ENCODE peak calls at places on chromosome 16, in eight cellular contexts. One of them, this sample, is unnamed.

GRCh38 chr16:88781140-88782077 is 3.6 kb downstream of the PIEZO1 start:
- DNase-seq in GOT3: no peak
- DNase-seq in NCI-H1436: no peak
- DNase-seq in fibroblast of lung: no peak
- DNase-seq in stimulated activated CD8-positive, alpha-beta memory T cell treated with anti-CD3 and anti-CD28 coated beads, Interleukin-7, amount 100 ng/mL, for 1 hour: peak; percentile 41
- DNase-seq in esophagus squamous epithelium: no peak
- DNase-seq in left lung: peak; percentile 76
- DNase-seq in islet precursor cell: peak; percentile 57
- DNase-seq in this sample: peak; percentile 52

GRCh38 chr16:58249388-58249779 is 45.4 kb downstream of the PRSS54 start:
- DNase-seq in GOT3: no peak
- DNase-seq in NCI-H1436: no peak
- DNase-seq in fibroblast of lung: no peak
- DNase-seq in stimulated activated CD8-positive, alpha-beta memory T cell treated with anti-CD3 and anti-CD28 coated beads, Interleukin-7, amount 100 ng/mL, for 1 hour: no peak
- DNase-seq in esophagus squamous epithelium: no peak
- DNase-seq in left lung: no peak
- DNase-seq in islet precursor cell: no peak
- DNase-seq in this sample: no peak

GRCh38 chr16:54193656-54194007 is 93.0 kb downstream of the IRX3 start:
- DNase-seq in GOT3: peak; percentile 67
- DNase-seq in NCI-H1436: peak; percentile 81
- DNase-seq in fibroblast of lung: peak; percentile 52
- DNase-seq in stimulated activated CD8-positive, alpha-beta memory T cell treated with anti-CD3 and anti-CD28 coated beads, Interleukin-7, amount 100 ng/mL, for 1 hour: no peak
- DNase-seq in esophagus squamous epithelium: no peak
- DNase-seq in left lung: peak; percentile 80
- DNase-seq in islet precursor cell: peak; percentile 85
- DNase-seq in this sample: no peak

GRCh38 chr16:3879258-3879886 is 1.1 kb downstream of the CREBBP start:
- DNase-seq in GOT3: no peak
- DNase-seq in NCI-H1436: no peak
- DNase-seq in fibroblast of lung: no peak
- DNase-seq in stimulated activated CD8-positive, alpha-beta memory T cell treated with anti-CD3 and anti-CD28 coated beads, Interleukin-7, amount 100 ng/mL, for 1 hour: no peak
- DNase-seq in esophagus squamous epithelium: no peak
- DNase-seq in left lung: peak; percentile 48
- DNase-seq in islet precursor cell: no peak
- DNase-seq in this sample: peak; percentile 10

GRCh38 chr16:12988071-12988470 is 86.7 kb downstream of the SHISA9 start:
- DNase-seq in GOT3: no peak
- DNase-seq in NCI-H1436: no peak
- DNase-seq in fibroblast of lung: peak; percentile 2
- DNase-seq in stimulated activated CD8-positive, alpha-beta memory T cell treated with anti-CD3 and anti-CD28 coated beads, Interleukin-7, amount 100 ng/mL, for 1 hour: no peak
- DNase-seq in esophagus squamous epithelium: no peak
- DNase-seq in left lung: no peak
- DNase-seq in islet precursor cell: no peak
- DNase-seq in this sample: no peak

GRCh38 chr16:75320435-75320834 is 69.0 kb upstream of the BCAR1 start:
- DNase-seq in GOT3: no peak
- DNase-seq in NCI-H1436: no peak
- DNase-seq in fibroblast of lung: no peak
- DNase-seq in stimulated activated CD8-positive, alpha-beta memory T cell treated with anti-CD3 and anti-CD28 coated beads, Interleukin-7, amount 100 ng/mL, for 1 hour: no peak
- DNase-seq in esophagus squamous epithelium: no peak
- DNase-seq in left lung: no peak
- DNase-seq in islet precursor cell: no peak
- DNase-seq in this sample: no peak

GRCh38 chr16:11783319-11784047 is 13.6 kb downstream of the ZC3H7A start:
- DNase-seq in GOT3: no peak
- DNase-seq in NCI-H1436: no peak
- DNase-seq in fibroblast of lung: peak; percentile 79
- DNase-seq in stimulated activated CD8-positive, alpha-beta memory T cell treated with anti-CD3 and anti-CD28 coated beads, Interleukin-7, amount 100 ng/mL, for 1 hour: no peak
- DNase-seq in esophagus squamous epithelium: no peak
- DNase-seq in left lung: no peak
- DNase-seq in islet precursor cell: no peak
- DNase-seq in this sample: peak; percentile 46

GRCh38 chr16:12303649-12304048 is 327.1 kb downstream of the SNX29 start:
- DNase-seq in GOT3: no peak
- DNase-seq in NCI-H1436: no peak
- DNase-seq in fibroblast of lung: no peak
- DNase-seq in stimulated activated CD8-positive, alpha-beta memory T cell treated with anti-CD3 and anti-CD28 coated beads, Interleukin-7, amount 100 ng/mL, for 1 hour: no peak
- DNase-seq in esophagus squamous epithelium: no peak
- DNase-seq in left lung: no peak
- DNase-seq in islet precursor cell: no peak
- DNase-seq in this sample: no peak

GRCh38 chr16:66911112-66911511 is 7.6 kb downstream of the CDH16 start:
- DNase-seq in GOT3: no peak
- DNase-seq in NCI-H1436: no peak
- DNase-seq in fibroblast of lung: no peak
- DNase-seq in stimulated activated CD8-positive, alpha-beta memory T cell treated with anti-CD3 and anti-CD28 coated beads, Interleukin-7, amount 100 ng/mL, for 1 hour: no peak
- DNase-seq in esophagus squamous epithelium: no peak
- DNase-seq in left lung: no peak
- DNase-seq in islet precursor cell: no peak
- DNase-seq in this sample: no peak

GRCh38 chr16:73126453-73126853 is 78.5 kb upstream of the ZFHX3 start:
- DNase-seq in GOT3: no peak
- DNase-seq in NCI-H1436: no peak
- DNase-seq in fibroblast of lung: peak; percentile 67
- DNase-seq in stimulated activated CD8-positive, alpha-beta memory T cell treated with anti-CD3 and anti-CD28 coated beads, Interleukin-7, amount 100 ng/mL, for 1 hour: no peak
- DNase-seq in esophagus squamous epithelium: no peak
- DNase-seq in left lung: peak; percentile 35
- DNase-seq in islet precursor cell: no peak
- DNase-seq in this sample: no peak

GRCh38 chr16:20814761-20815160 is 8.4 kb downstream of the REXO5 start:
- DNase-seq in GOT3: no peak
- DNase-seq in NCI-H1436: no peak
- DNase-seq in fibroblast of lung: peak; percentile 66
- DNase-seq in stimulated activated CD8-positive, alpha-beta memory T cell treated with anti-CD3 and anti-CD28 coated beads, Interleukin-7, amount 100 ng/mL, for 1 hour: no peak
- DNase-seq in esophagus squamous epithelium: no peak
- DNase-seq in left lung: no peak
- DNase-seq in islet precursor cell: no peak
- DNase-seq in this sample: no peak

GRCh38 chr16:85715169-85716015 is 26.6 kb upstream of the GINS2 start:
- DNase-seq in GOT3: no peak
- DNase-seq in NCI-H1436: peak; percentile 96
- DNase-seq in fibroblast of lung: peak; percentile 33
- DNase-seq in stimulated activated CD8-positive, alpha-beta memory T cell treated with anti-CD3 and anti-CD28 coated beads, Interleukin-7, amount 100 ng/mL, for 1 hour: no peak
- DNase-seq in esophagus squamous epithelium: no peak
- DNase-seq in left lung: no peak
- DNase-seq in islet precursor cell: no peak
- DNase-seq in this sample: no peak

GRCh38 chr16:50282010-50282538 is 15.7 kb downstream of the ADCY7 start:
- DNase-seq in GOT3: no peak
- DNase-seq in NCI-H1436: no peak
- DNase-seq in fibroblast of lung: peak; percentile 74
- DNase-seq in stimulated activated CD8-positive, alpha-beta memory T cell treated with anti-CD3 and anti-CD28 coated beads, Interleukin-7, amount 100 ng/mL, for 1 hour: peak; percentile 31
- DNase-seq in esophagus squamous epithelium: peak; percentile 46
- DNase-seq in left lung: peak; percentile 92
- DNase-seq in islet precursor cell: no peak
- DNase-seq in this sample: peak; percentile 72

GRCh38 chr16:56479469-56479868 is 28.1 kb downstream of the OGFOD1 start:
- DNase-seq in GOT3: no peak
- DNase-seq in NCI-H1436: no peak
- DNase-seq in fibroblast of lung: no peak
- DNase-seq in stimulated activated CD8-positive, alpha-beta memory T cell treated with anti-CD3 and anti-CD28 coated beads, Interleukin-7, amount 100 ng/mL, for 1 hour: no peak
- DNase-seq in esophagus squamous epithelium: no peak
- DNase-seq in left lung: no peak
- DNase-seq in islet precursor cell: no peak
- DNase-seq in this sample: no peak

GRCh38 chr16:70767377-70768204 is 33.4 kb downstream of the VAC14 start:
- DNase-seq in GOT3: no peak
- DNase-seq in NCI-H1436: no peak
- DNase-seq in fibroblast of lung: peak; percentile 54
- DNase-seq in stimulated activated CD8-positive, alpha-beta memory T cell treated with anti-CD3 and anti-CD28 coated beads, Interleukin-7, amount 100 ng/mL, for 1 hour: no peak
- DNase-seq in esophagus squamous epithelium: no peak
- DNase-seq in left lung: no peak
- DNase-seq in islet precursor cell: peak; percentile 74
- DNase-seq in this sample: no peak

GRCh38 chr16:8751481-8752311 is 45.7 kb downstream of the TMEM186 start:
- DNase-seq in GOT3: no peak
- DNase-seq in NCI-H1436: no peak
- DNase-seq in fibroblast of lung: peak; percentile 89
- DNase-seq in stimulated activated CD8-positive, alpha-beta memory T cell treated with anti-CD3 and anti-CD28 coated beads, Interleukin-7, amount 100 ng/mL, for 1 hour: no peak
- DNase-seq in esophagus squamous epithelium: no peak
- DNase-seq in left lung: no peak
- DNase-seq in islet precursor cell: peak; percentile 76
- DNase-seq in this sample: no peak

GRCh38 chr16:53220585-53220984 is 165.8 kb downstream of the CHD9 start:
- DNase-seq in GOT3: no peak
- DNase-seq in NCI-H1436: no peak
- DNase-seq in fibroblast of lung: peak; percentile 53
- DNase-seq in stimulated activated CD8-positive, alpha-beta memory T cell treated with anti-CD3 and anti-CD28 coated beads, Interleukin-7, amount 100 ng/mL, for 1 hour: no peak
- DNase-seq in esophagus squamous epithelium: no peak
- DNase-seq in left lung: no peak
- DNase-seq in islet precursor cell: no peak
- DNase-seq in this sample: no peak

GRCh38 chr16:10536814-10537389 is 43.5 kb downstream of the EMP2 start:
- DNase-seq in GOT3: no peak
- DNase-seq in NCI-H1436: no peak
- DNase-seq in fibroblast of lung: no peak
- DNase-seq in stimulated activated CD8-positive, alpha-beta memory T cell treated with anti-CD3 and anti-CD28 coated beads, Interleukin-7, amount 100 ng/mL, for 1 hour: no peak
- DNase-seq in esophagus squamous epithelium: no peak
- DNase-seq in left lung: no peak
- DNase-seq in islet precursor cell: no peak
- DNase-seq in this sample: no peak

GRCh38 chr16:35249051-35249450 is 1789.6 kb downstream of the TP53TG3F start:
- DNase-seq in GOT3: no peak
- DNase-seq in NCI-H1436: no peak
- DNase-seq in fibroblast of lung: no peak
- DNase-seq in stimulated activated CD8-positive, alpha-beta memory T cell treated with anti-CD3 and anti-CD28 coated beads, Interleukin-7, amount 100 ng/mL, for 1 hour: no peak
- DNase-seq in esophagus squamous epithelium: no peak
- DNase-seq in left lung: no peak
- DNase-seq in islet precursor cell: no peak
- DNase-seq in this sample: no peak

GRCh38 chr16:76729525-76729924 is 452.3 kb downstream of the CNTNAP4 start:
- DNase-seq in GOT3: no peak
- DNase-seq in NCI-H1436: no peak
- DNase-seq in fibroblast of lung: no peak
- DNase-seq in stimulated activated CD8-positive, alpha-beta memory T cell treated with anti-CD3 and anti-CD28 coated beads, Interleukin-7, amount 100 ng/mL, for 1 hour: no peak
- DNase-seq in esophagus squamous epithelium: no peak
- DNase-seq in left lung: no peak
- DNase-seq in islet precursor cell: peak; percentile 57
- DNase-seq in this sample: no peak

GRCh38 chr16:67170168-67170947 is at the start of gene NOL3:
- DNase-seq in GOT3: peak; percentile 60
- DNase-seq in NCI-H1436: peak; percentile 79
- DNase-seq in fibroblast of lung: peak; percentile 80
- DNase-seq in stimulated activated CD8-positive, alpha-beta memory T cell treated with anti-CD3 and anti-CD28 coated beads, Interleukin-7, amount 100 ng/mL, for 1 hour: no peak
- DNase-seq in esophagus squamous epithelium: peak; percentile 36
- DNase-seq in left lung: peak; percentile 89
- DNase-seq in islet precursor cell: peak; percentile 96
- DNase-seq in this sample: no peak

GRCh38 chr16:89686520-89687091 is at the start of gene CDK10:
- DNase-seq in GOT3: peak; percentile 86
- DNase-seq in NCI-H1436: peak; percentile 90
- DNase-seq in fibroblast of lung: peak; percentile 78
- DNase-seq in stimulated activated CD8-positive, alpha-beta memory T cell treated with anti-CD3 and anti-CD28 coated beads, Interleukin-7, amount 100 ng/mL, for 1 hour: peak; percentile 85
- DNase-seq in esophagus squamous epithelium: no peak
- DNase-seq in left lung: peak; percentile 89
- DNase-seq in islet precursor cell: peak; percentile 93
- DNase-seq in this sample: peak; percentile 80

GRCh38 chr16:85162478-85163277 is 50.4 kb upstream of the CIBAR2 start:
- DNase-seq in GOT3: no peak
- DNase-seq in NCI-H1436: no peak
- DNase-seq in fibroblast of lung: peak; percentile 87
- DNase-seq in stimulated activated CD8-positive, alpha-beta memory T cell treated with anti-CD3 and anti-CD28 coated beads, Interleukin-7, amount 100 ng/mL, for 1 hour: no peak
- DNase-seq in esophagus squamous epithelium: no peak
- DNase-seq in left lung: no peak
- DNase-seq in islet precursor cell: peak; percentile 81
- DNase-seq in this sample: no peak

GRCh38 chr16:68973611-68974120 is 130.3 kb downstream of the TANGO6 start:
- DNase-seq in GOT3: no peak
- DNase-seq in NCI-H1436: no peak
- DNase-seq in fibroblast of lung: no peak
- DNase-seq in stimulated activated CD8-positive, alpha-beta memory T cell treated with anti-CD3 and anti-CD28 coated beads, Interleukin-7, amount 100 ng/mL, for 1 hour: no peak
- DNase-seq in esophagus squamous epithelium: no peak
- DNase-seq in left lung: no peak
- DNase-seq in islet precursor cell: peak; percentile 74
- DNase-seq in this sample: no peak

GRCh38 chr16:85610059-85610445 is 3.1 kb upstream of the GSE1 start:
- DNase-seq in GOT3: no peak
- DNase-seq in NCI-H1436: no peak
- DNase-seq in fibroblast of lung: no peak
- DNase-seq in stimulated activated CD8-positive, alpha-beta memory T cell treated with anti-CD3 and anti-CD28 coated beads, Interleukin-7, amount 100 ng/mL, for 1 hour: no peak
- DNase-seq in esophagus squamous epithelium: no peak
- DNase-seq in left lung: no peak
- DNase-seq in islet precursor cell: no peak
- DNase-seq in this sample: no peak

GRCh38 chr16:84643180-84643583 is 5.1 kb upstream of the KLHL36 start:
- DNase-seq in GOT3: peak; percentile 31
- DNase-seq in NCI-H1436: no peak
- DNase-seq in fibroblast of lung: peak; percentile 90
- DNase-seq in stimulated activated CD8-positive, alpha-beta memory T cell treated with anti-CD3 and anti-CD28 coated beads, Interleukin-7, amount 100 ng/mL, for 1 hour: no peak
- DNase-seq in esophagus squamous epithelium: no peak
- DNase-seq in left lung: peak; percentile 51
- DNase-seq in islet precursor cell: peak; percentile 91
- DNase-seq in this sample: no peak

GRCh38 chr16:82954224-82954929 is 327.6 kb downstream of the CDH13 start:
- DNase-seq in GOT3: no peak
- DNase-seq in NCI-H1436: no peak
- DNase-seq in fibroblast of lung: peak; percentile 78
- DNase-seq in stimulated activated CD8-positive, alpha-beta memory T cell treated with anti-CD3 and anti-CD28 coated beads, Interleukin-7, amount 100 ng/mL, for 1 hour: no peak
- DNase-seq in esophagus squamous epithelium: no peak
- DNase-seq in left lung: no peak
- DNase-seq in islet precursor cell: no peak
- DNase-seq in this sample: no peak

GRCh38 chr16:4390266-4391260 is 18.9 kb downstream of the VASN start:
- DNase-seq in GOT3: no peak
- DNase-seq in NCI-H1436: no peak
- DNase-seq in fibroblast of lung: no peak
- DNase-seq in stimulated activated CD8-positive, alpha-beta memory T cell treated with anti-CD3 and anti-CD28 coated beads, Interleukin-7, amount 100 ng/mL, for 1 hour: no peak
- DNase-seq in esophagus squamous epithelium: no peak
- DNase-seq in left lung: no peak
- DNase-seq in islet precursor cell: peak; percentile 69
- DNase-seq in this sample: no peak

This sample was measured in central memory CD8-positive, alpha-beta T cell.